ENCODE peak calls at places on chromosomes 5 and 9, in six cellular contexts. One of them, this sample, is unnamed.

GRCh38 chr9:35464056-35465025 is 25.6 kb upstream of the RUSC2 start:
- DNase-seq in omental fat pad: no peak
- DNase-seq in CD8-positive, alpha-beta T cell: no peak
- DNase-seq in GM10248: no peak
- DNase-seq in cardiac fibroblast: peak; percentile 71
- DNase-seq in HFFc6: no peak
- DNase-seq in this sample: no peak

GRCh38 chr5:151721087-151721646 is 34.5 kb upstream of the SPARC start:
- DNase-seq in CD8-positive, alpha-beta T cell: no peak
- DNase-seq in HFFc6: no peak
- DNase-seq in cardiac fibroblast: no peak
- DNase-seq in omental fat pad: no peak
- DNase-seq in GM10248: peak; percentile 56
- DNase-seq in this sample: no peak

GRCh38 chr9:133773889-133774655 is 35.9 kb upstream of the SARDH start:
- DNase-seq in omental fat pad: no peak
- DNase-seq in GM10248: no peak
- DNase-seq in cardiac fibroblast: no peak
- DNase-seq in HFFc6: no peak
- DNase-seq in CD8-positive, alpha-beta T cell: no peak
- DNase-seq in this sample: no peak

GRCh38 chr9:99003308-99003707 is 59.6 kb downstream of the COL15A1 start:
- DNase-seq in cardiac fibroblast: no peak
- DNase-seq in GM10248: no peak
- DNase-seq in HFFc6: no peak
- DNase-seq in omental fat pad: no peak
- DNase-seq in CD8-positive, alpha-beta T cell: no peak
- DNase-seq in this sample: no peak

GRCh38 chr5:161369032-161369431 is 177.5 kb downstream of the GABRB2 start:
- DNase-seq in CD8-positive, alpha-beta T cell: no peak
- DNase-seq in omental fat pad: no peak
- DNase-seq in HFFc6: no peak
- DNase-seq in GM10248: no peak
- DNase-seq in cardiac fibroblast: no peak
- DNase-seq in this sample: no peak

GRCh38 chr5:92505925-92506324 is 1075.1 kb downstream of the NR2F1-AS1 start:
- DNase-seq in GM10248: no peak
- DNase-seq in HFFc6: no peak
- DNase-seq in cardiac fibroblast: no peak
- DNase-seq in omental fat pad: no peak
- DNase-seq in CD8-positive, alpha-beta T cell: no peak
- DNase-seq in this sample: no peak

GRCh38 chr5:17713301-17713700 is 79.0 kb downstream of the TAF11L14 start:
- DNase-seq in HFFc6: no peak
- DNase-seq in CD8-positive, alpha-beta T cell: no peak
- DNase-seq in omental fat pad: no peak
- DNase-seq in cardiac fibroblast: no peak
- DNase-seq in GM10248: no peak
- DNase-seq in this sample: no peak

GRCh38 chr5:958701-959571 is 49.7 kb upstream of the NKD2 start:
- DNase-seq in omental fat pad: no peak
- DNase-seq in HFFc6: no peak
- DNase-seq in GM10248: no peak
- DNase-seq in CD8-positive, alpha-beta T cell: no peak
- DNase-seq in cardiac fibroblast: peak; percentile 72
- DNase-seq in this sample: no peak

GRCh38 chr5:79831910-79832309 is 142.3 kb downstream of the CMYA5 start:
- DNase-seq in cardiac fibroblast: no peak
- DNase-seq in HFFc6: no peak
- DNase-seq in CD8-positive, alpha-beta T cell: no peak
- DNase-seq in omental fat pad: no peak
- DNase-seq in GM10248: no peak
- DNase-seq in this sample: no peak

GRCh38 chr5:43389679-43390329 is 22.4 kb downstream of the CCL28 start:
- DNase-seq in omental fat pad: no peak
- DNase-seq in cardiac fibroblast: peak; percentile 96
- DNase-seq in HFFc6: peak; percentile 94
- DNase-seq in GM10248: peak; percentile 68
- DNase-seq in CD8-positive, alpha-beta T cell: peak; percentile 25
- DNase-seq in this sample: peak; percentile 16

GRCh38 chr5:179668404-179668803 is 12.4 kb downstream of the CBY3 start:
- DNase-seq in GM10248: peak; percentile 51
- DNase-seq in omental fat pad: no peak
- DNase-seq in CD8-positive, alpha-beta T cell: peak; percentile 46
- DNase-seq in HFFc6: peak; percentile 44
- DNase-seq in cardiac fibroblast: peak; percentile 70
- DNase-seq in this sample: peak; percentile 18

GRCh38 chr5:57302643-57303042 is 128.8 kb downstream of the GPBP1 start:
- DNase-seq in cardiac fibroblast: peak; percentile 43
- DNase-seq in HFFc6: peak; percentile 5
- DNase-seq in CD8-positive, alpha-beta T cell: no peak
- DNase-seq in omental fat pad: no peak
- DNase-seq in GM10248: no peak
- DNase-seq in this sample: no peak

GRCh38 chr9:118362123-118362522 is 657.9 kb downstream of the TLR4 start:
- DNase-seq in CD8-positive, alpha-beta T cell: no peak
- DNase-seq in omental fat pad: no peak
- DNase-seq in HFFc6: no peak
- DNase-seq in GM10248: no peak
- DNase-seq in cardiac fibroblast: peak; percentile 4
- DNase-seq in this sample: no peak

GRCh38 chr9:83544002-83544698 is 5.9 kb upstream of the FRMD3 start:
- DNase-seq in CD8-positive, alpha-beta T cell: no peak
- DNase-seq in HFFc6: peak; percentile 95
- DNase-seq in cardiac fibroblast: peak; percentile 94
- DNase-seq in GM10248: peak; percentile 63
- DNase-seq in omental fat pad: no peak
- DNase-seq in this sample: no peak

GRCh38 chr5:54146390-54146789 is 164.0 kb downstream of the ARL15 start:
- DNase-seq in CD8-positive, alpha-beta T cell: no peak
- DNase-seq in cardiac fibroblast: no peak
- DNase-seq in omental fat pad: no peak
- DNase-seq in HFFc6: no peak
- DNase-seq in GM10248: no peak
- DNase-seq in this sample: no peak

GRCh38 chr9:133333011-133333410 is 3.0 kb downstream of the SURF6 start:
- DNase-seq in HFFc6: no peak
- DNase-seq in CD8-positive, alpha-beta T cell: no peak
- DNase-seq in GM10248: no peak
- DNase-seq in omental fat pad: no peak
- DNase-seq in cardiac fibroblast: no peak
- DNase-seq in this sample: no peak

GRCh38 chr5:31993182-31993961 is 180.7 kb downstream of the GOLPH3 start:
- DNase-seq in GM10248: peak; percentile 32
- DNase-seq in HFFc6: peak; percentile 28
- DNase-seq in omental fat pad: no peak
- DNase-seq in cardiac fibroblast: peak; percentile 78
- DNase-seq in CD8-positive, alpha-beta T cell: no peak
- DNase-seq in this sample: no peak

GRCh38 chr9:121220996-121221671 is 19.5 kb upstream of the RAB14 start:
- DNase-seq in HFFc6: no peak
- DNase-seq in cardiac fibroblast: no peak
- DNase-seq in omental fat pad: no peak
- DNase-seq in CD8-positive, alpha-beta T cell: no peak
- DNase-seq in GM10248: no peak
- DNase-seq in this sample: no peak

GRCh38 chr5:128539038-128539429 is 989 bp upstream of the FBN2 start:
- DNase-seq in CD8-positive, alpha-beta T cell: peak; percentile 12
- DNase-seq in cardiac fibroblast: peak; percentile 13
- DNase-seq in omental fat pad: no peak
- DNase-seq in GM10248: peak; percentile 8
- DNase-seq in HFFc6: no peak
- DNase-seq in this sample: no peak

GRCh38 chr9:85212887-85213286 is 528.9 kb downstream of the AGTPBP1 start:
- DNase-seq in cardiac fibroblast: peak; percentile 3
- DNase-seq in omental fat pad: no peak
- DNase-seq in CD8-positive, alpha-beta T cell: no peak
- DNase-seq in HFFc6: peak; percentile 28
- DNase-seq in GM10248: no peak
- DNase-seq in this sample: no peak

GRCh38 chr5:121366515-121366914 is 485.2 kb upstream of the FTMT start:
- DNase-seq in omental fat pad: no peak
- DNase-seq in CD8-positive, alpha-beta T cell: no peak
- DNase-seq in HFFc6: no peak
- DNase-seq in cardiac fibroblast: peak; percentile 49
- DNase-seq in GM10248: no peak
- DNase-seq in this sample: no peak

GRCh38 chr9:37543468-37543867 is 32.7 kb downstream of the FBXO10 start:
- DNase-seq in GM10248: no peak
- DNase-seq in cardiac fibroblast: no peak
- DNase-seq in CD8-positive, alpha-beta T cell: no peak
- DNase-seq in HFFc6: no peak
- DNase-seq in omental fat pad: no peak
- DNase-seq in this sample: no peak

GRCh38 chr9:97848582-97849237 is 4.3 kb upstream of the FOXE1 start:
- DNase-seq in GM10248: no peak
- DNase-seq in cardiac fibroblast: no peak
- DNase-seq in omental fat pad: no peak
- DNase-seq in CD8-positive, alpha-beta T cell: no peak
- DNase-seq in HFFc6: no peak
- DNase-seq in this sample: no peak

GRCh38 chr9:108496866-108497265 is 358.9 kb downstream of the ACTL7B start:
- DNase-seq in HFFc6: no peak
- DNase-seq in GM10248: no peak
- DNase-seq in cardiac fibroblast: no peak
- DNase-seq in omental fat pad: no peak
- DNase-seq in CD8-positive, alpha-beta T cell: no peak
- DNase-seq in this sample: no peak

GRCh38 chr9:72858089-72858912 is 94.6 kb downstream of the ALDH1A1 start:
- DNase-seq in CD8-positive, alpha-beta T cell: no peak
- DNase-seq in HFFc6: peak; percentile 24
- DNase-seq in omental fat pad: no peak
- DNase-seq in GM10248: no peak
- DNase-seq in cardiac fibroblast: peak; percentile 47
- DNase-seq in this sample: no peak

DNA sequence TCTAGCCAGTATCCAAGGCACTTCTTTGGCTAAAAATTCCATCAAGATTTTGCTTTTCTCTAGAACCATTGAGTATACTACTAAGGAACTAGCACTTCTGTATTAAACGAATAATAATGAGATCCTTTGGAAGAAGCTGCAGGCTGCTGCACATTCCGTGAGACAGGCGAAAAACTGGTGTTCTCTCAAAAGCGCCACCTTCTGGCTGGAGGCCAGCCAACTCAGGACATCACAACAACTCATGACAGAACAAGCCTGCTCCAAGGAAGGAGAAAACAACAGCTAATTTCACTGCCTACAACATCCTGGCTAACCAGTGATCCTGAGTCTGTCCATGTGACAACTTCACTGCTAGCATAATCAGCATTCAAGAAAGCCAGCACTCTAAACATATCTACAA is 150.4 kb downstream of the YTHDC2 start:
- DNase-seq in HFFc6: peak; percentile 55
- DNase-seq in GM10248: peak; percentile 15
- DNase-seq in CD8-positive, alpha-beta T cell: peak; percentile 20
- DNase-seq in cardiac fibroblast: peak; percentile 61
- DNase-seq in omental fat pad: no peak
- DNase-seq in this sample: no peak
- TF ChIP-seq CTCF in HFFc6: peak; percentile 81
- TF ChIP-seq CTCF in GM10248: peak; percentile 52
- TF ChIP-seq CTCF in CD8-positive, alpha-beta T cell: no peak
- TF ChIP-seq CTCF in cardiac fibroblast: peak; percentile 16
- TF ChIP-seq CTCF in omental fat pad: no peak
- TF ChIP-seq CTCF in this sample: no peak

DNA sequence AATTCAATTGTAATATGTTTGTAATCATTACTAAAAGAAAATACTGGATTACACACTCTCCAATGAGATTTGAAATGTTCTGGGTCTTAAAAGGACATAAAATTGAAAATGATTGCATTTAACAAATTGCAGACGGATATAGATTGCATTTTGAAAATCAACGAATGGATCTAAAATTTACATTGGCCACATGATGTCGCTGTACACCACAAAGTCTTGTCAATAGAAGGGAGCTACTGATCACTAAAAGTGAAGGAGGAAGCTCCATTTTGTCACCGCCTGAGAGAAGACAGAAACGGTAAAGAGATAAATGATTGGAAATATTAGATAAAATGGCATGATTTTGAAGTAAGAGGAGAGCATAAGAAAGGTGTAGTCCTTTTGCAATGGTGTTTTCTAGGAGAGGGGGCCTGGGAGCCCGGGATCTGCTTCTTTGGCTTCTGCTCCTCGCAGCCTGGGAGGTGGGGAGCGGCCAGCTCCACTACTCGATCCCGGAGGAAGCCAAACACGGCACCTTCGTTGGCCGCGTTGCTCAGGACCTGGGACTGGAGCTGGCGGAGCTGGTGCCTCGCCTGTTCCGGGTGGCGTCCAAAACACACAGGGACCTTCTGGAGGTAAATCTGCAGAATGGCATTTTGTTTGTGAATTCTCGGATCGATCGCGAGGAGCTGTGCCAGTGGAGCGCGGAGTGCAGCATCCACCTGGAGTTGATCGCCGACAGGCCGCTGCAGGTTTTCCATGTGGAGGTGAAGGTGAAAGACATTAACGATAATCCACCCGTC is at the start of gene PCDHA1:
- DNase-seq in CD8-positive, alpha-beta T cell: no peak
- DNase-seq in HFFc6: no peak
- DNase-seq in omental fat pad: no peak
- DNase-seq in GM10248: no peak
- DNase-seq in cardiac fibroblast: no peak
- DNase-seq in this sample: no peak
- TF ChIP-seq CTCF in CD8-positive, alpha-beta T cell: no peak
- TF ChIP-seq CTCF in HFFc6: peak; percentile 47
- TF ChIP-seq CTCF in omental fat pad: no peak
- TF ChIP-seq CTCF in GM10248: no peak
- TF ChIP-seq CTCF in cardiac fibroblast: no peak
- TF ChIP-seq CTCF in this sample: no peak

GRCh38 chr5:154767537-154767936 is 12.4 kb downstream of the LARP1 start:
- DNase-seq in GM10248: no peak
- DNase-seq in omental fat pad: no peak
- DNase-seq in cardiac fibroblast: no peak
- DNase-seq in CD8-positive, alpha-beta T cell: no peak
- DNase-seq in HFFc6: no peak
- DNase-seq in this sample: no peak

GRCh38 chr5:154770111-154770510 is 14.9 kb downstream of the LARP1 start:
- DNase-seq in cardiac fibroblast: no peak
- DNase-seq in CD8-positive, alpha-beta T cell: no peak
- DNase-seq in HFFc6: no peak
- DNase-seq in omental fat pad: no peak
- DNase-seq in GM10248: no peak
- DNase-seq in this sample: no peak

GRCh38 chr5:154768207-154768606 is 13.0 kb downstream of the LARP1 start:
- DNase-seq in CD8-positive, alpha-beta T cell: no peak
- DNase-seq in omental fat pad: no peak
- DNase-seq in cardiac fibroblast: no peak
- DNase-seq in HFFc6: no peak
- DNase-seq in GM10248: no peak
- DNase-seq in this sample: no peak

GRCh38 chr5:154773314-154773713 is 18.1 kb downstream of the LARP1 start:
- DNase-seq in cardiac fibroblast: no peak
- DNase-seq in GM10248: no peak
- DNase-seq in omental fat pad: no peak
- DNase-seq in HFFc6: no peak
- DNase-seq in CD8-positive, alpha-beta T cell: no peak
- DNase-seq in this sample: no peak

GRCh38 chr5:154771383-154771901 is 16.3 kb downstream of the LARP1 start:
- DNase-seq in HFFc6: peak; percentile 86
- DNase-seq in omental fat pad: no peak
- DNase-seq in GM10248: no peak
- DNase-seq in CD8-positive, alpha-beta T cell: no peak
- DNase-seq in cardiac fibroblast: peak; percentile 74
- DNase-seq in this sample: no peak
- TF ChIP-seq CTCF in HFFc6: no peak
- TF ChIP-seq CTCF in omental fat pad: no peak
- TF ChIP-seq CTCF in GM10248: no peak
- TF ChIP-seq CTCF in CD8-positive, alpha-beta T cell: no peak
- TF ChIP-seq CTCF in cardiac fibroblast: no peak
- TF ChIP-seq CTCF in this sample: no peak

GRCh38 chr5:76199321-76200318 is 116.4 kb downstream of the SV2C start:
- DNase-seq in CD8-positive, alpha-beta T cell: no peak
- DNase-seq in HFFc6: no peak
- DNase-seq in GM10248: no peak
- DNase-seq in cardiac fibroblast: no peak
- DNase-seq in omental fat pad: no peak
- DNase-seq in this sample: no peak
- TF ChIP-seq CTCF in CD8-positive, alpha-beta T cell: no peak
- TF ChIP-seq CTCF in HFFc6: no peak
- TF ChIP-seq CTCF in GM10248: no peak
- TF ChIP-seq CTCF in cardiac fibroblast: no peak
- TF ChIP-seq CTCF in omental fat pad: no peak
- TF ChIP-seq CTCF in this sample: no peak

This sample was measured in CD4-positive, alpha-beta T cell.